ENCODE peak calls at places on chromosomes 5 and 9, in ten cellular contexts. F, L, A, M, I, Y, C, E, P and J are unnamed samples.

GRCh38 chr5:60597570-60597969 is 102.4 kb downstream of the DEPDC1B start:
- DNase-seq in F (no peak), L (peak), A (no peak), M (peak), I (no peak), Y (no peak), C (no peak), E (no peak), P (no peak), J (no peak)

GRCh38 chr5:154159343-154159742 is 31.2 kb upstream of the GALNT10 start:
- DNase-seq in F (no peak), L (no peak), A (no peak), M (no peak), I (no peak), Y (no peak), C (no peak), E (peak), P (no peak), J (no peak)

GRCh38 chr5:135887881-135888614 is 7.6 kb downstream of the IL9 start:
- DNase-seq in F (peak), L (no peak), A (no peak), M (peak), I (no peak), Y (no peak), C (no peak), E (peak), P (peak), J (no peak)

GRCh38 chr5:132677191-132677590 is 3.4 kb downstream of the IL4 start:
- DNase-seq in F (peak), L (no peak), A (no peak), M (no peak), I (no peak), Y (no peak), C (no peak), E (peak), P (peak), J (peak)

GRCh38 chr5:5891350-5891749 is 468.9 kb downstream of the ICE1 start:
- DNase-seq in F (no peak), L (no peak), A (no peak), M (no peak), I (no peak), Y (no peak), C (no peak), E (no peak), P (no peak), J (peak)

GRCh38 chr5:75510417-75510835 is 1.0 kb downstream of the CERT1 start:
- DNase-seq in F (no peak), L (no peak), A (no peak), M (peak), I (no peak), Y (no peak), C (peak), E (peak), P (no peak), J (peak)

GRCh38 chr9:124478014-124478753 is 27.9 kb downstream of the ADGRD2 start:
- DNase-seq in F (no peak), L (no peak), A (no peak), M (no peak), I (no peak), Y (no peak), C (no peak), E (no peak), P (peak), J (no peak)

GRCh38 chr9:112050544-112051475 is 124.3 kb downstream of the SUSD1 start:
- DNase-seq in F (peak), L (no peak), A (no peak), M (no peak), I (no peak), Y (no peak), C (no peak), E (peak), P (no peak), J (no peak)

GRCh38 chr5:119312403-119312802 is 43.4 kb upstream of the TNFAIP8 start:
- DNase-seq in F (no peak), L (no peak), A (no peak), M (no peak), I (no peak), Y (no peak), C (no peak), E (no peak), P (no peak), J (no peak)

GRCh38 chr9:806285-807156 is 35.0 kb upstream of the DMRT1 start:
- DNase-seq in F (peak), L (peak), A (no peak), M (peak), I (no peak), Y (no peak), C (no peak), E (peak), P (no peak), J (peak)

GRCh38 chr9:113742471-113742870 is 133.6 kb upstream of the ZNF618 start:
- DNase-seq in F (no peak), L (no peak), A (no peak), M (no peak), I (no peak), Y (no peak), C (no peak), E (no peak), P (no peak), J (no peak)

GRCh38 chr9:37984672-37985611 is 81.0 kb upstream of the SLC25A51 start:
- DNase-seq in F (peak), L (no peak), A (peak), M (no peak), I (no peak), Y (no peak), C (no peak), E (peak), P (no peak), J (peak)

GRCh38 chr9:86637515-86637914 is 283.3 kb upstream of the TUT7 start:
- DNase-seq in F (no peak), L (no peak), A (peak), M (peak), I (no peak), Y (no peak), C (no peak), E (peak), P (peak), J (no peak)

GRCh38 chr5:148394587-148395019 is 10.8 kb downstream of the FBXO38 start:
- DNase-seq in F (no peak), L (no peak), A (no peak), M (no peak), I (no peak), Y (no peak), C (no peak), E (no peak), P (no peak), J (no peak)

GRCh38 chr5:1089621-1090040 is 22.2 kb downstream of the SLC12A7 start:
- DNase-seq in F (no peak), L (no peak), A (no peak), M (no peak), I (no peak), Y (no peak), C (no peak), E (no peak), P (no peak), J (no peak)

GRCh38 chr9:33166263-33167083 is 663 bp downstream of the B4GALT1 start:
- DNase-seq in F (no peak), L (no peak), A (peak), M (peak), I (peak), Y (no peak), C (no peak), E (peak), P (no peak), J (no peak)

GRCh38 chr5:168679515-168679920 is 100.3 kb upstream of the PANK3 start:
- DNase-seq in F (peak), L (peak), A (peak), M (peak), I (peak), Y (peak), C (peak), E (peak), P (peak), J (peak)

GRCh38 chr5:143200781-143201398 is 202.6 kb downstream of the NR3C1 start:
- DNase-seq in F (peak), L (no peak), A (peak), M (no peak), I (no peak), Y (no peak), C (no peak), E (peak), P (no peak), J (no peak)

GRCh38 chr9:20219437-20219836 is 402.9 kb downstream of the MLLT3 start:
- DNase-seq in F (no peak), L (no peak), A (no peak), M (no peak), I (no peak), Y (no peak), C (no peak), E (no peak), P (no peak), J (no peak)